ENCODE peak calls at places on chromosomes 5 and 9, in four cellular contexts. Z is NCI-H446 treated with DMSO at 0.1 percent for 48 hours, I is BE2C, F is A549. O is an unnamed sample.

GRCh38 chr5:40717281-40717680 is 37.6 kb downstream of the PTGER4 start:
- DNase-seq in I (no peak), Z (no peak), F (peak), O (no peak)

GRCh38 chr9:121359358-121360294 is 10.4 kb downstream of the STOM start:
- DNase-seq in F (no peak), I (no peak), Z (no peak), O (no peak)

GRCh38 chr5:156314416-156314815 is 12.5 kb upstream of the SGCD start:
- DNase-seq in F (no peak), Z (no peak), I (no peak), O (no peak)

GRCh38 chr5:150014456-150014855 is 13.9 kb downstream of the HMGXB3 start:
- DNase-seq in Z (no peak), I (no peak), F (no peak), O (no peak)

GRCh38 chr5:360277-361027 is 38.9 kb downstream of the AHRR start:
- DNase-seq in I (no peak), Z (no peak), F (no peak), O (no peak)

GRCh38 chr9:118829334-118829733 is 539.9 kb downstream of the BRINP1 start:
- DNase-seq in F (peak), Z (no peak), I (no peak), O (no peak)

GRCh38 chr9:117719161-117719560 is 15.0 kb downstream of the TLR4 start:
- DNase-seq in I (no peak), F (no peak), Z (no peak), O (no peak)

GRCh38 chr5:142598338-142598700 is 87.6 kb downstream of the FGF1 start:
- DNase-seq in F (no peak), I (no peak), Z (no peak), O (no peak)

GRCh38 chr5:123180178-123180577 is 91.1 kb downstream of the PRDM6 start:
- DNase-seq in I (no peak), F (no peak), Z (peak), O (no peak)

GRCh38 chr9:88197781-88198345 is 59.6 kb upstream of the SPATA31C2 start:
- DNase-seq in Z (no peak), I (no peak), F (peak), O (no peak)

GRCh38 chr5:39100851-39101396 is 26.7 kb upstream of the RICTOR start:
- DNase-seq in Z (no peak), F (peak), I (no peak), O (no peak)

GRCh38 chr5:54673523-54674225 is 156.1 kb downstream of the SNX18 start:
- DNase-seq in Z (no peak), I (no peak), F (no peak), O (no peak)

GRCh38 chr5:172303090-172303995 is 19.8 kb upstream of the UBTD2 start:
- DNase-seq in I (no peak), Z (peak), F (no peak), O (no peak)

GRCh38 chr9:93667627-93668026 is 91.2 kb downstream of the PHF2 start:
- DNase-seq in F (no peak), Z (no peak), I (no peak), O (no peak)

GRCh38 chr5:4857761-4858160 is 282.4 kb upstream of the ADAMTS16 start:
- DNase-seq in F (no peak), I (no peak), Z (no peak), O (no peak)

GRCh38 chr5:118545050-118545449 is 443.3 kb downstream of the DTWD2 start:
- DNase-seq in Z (no peak), I (no peak), F (no peak), O (no peak)

GRCh38 chr5:12910611-12911010 is 1006.4 kb upstream of the CTNND2 start:
- DNase-seq in F (no peak), I (no peak), Z (no peak), O (no peak)

GRCh38 chr9:125747765-125748510 is 765 bp downstream of the PBX3 start:
- DNase-seq in I (peak), F (peak), Z (no peak), O (no peak)

GRCh38 chr5:68255305-68256130 is 40.0 kb downstream of the PIK3R1 start:
- DNase-seq in F (no peak), I (no peak), Z (no peak), O (no peak)

GRCh38 chr5:158142182-158142581 is 283.2 kb upstream of the CLINT1 start:
- DNase-seq in Z (no peak), I (no peak), F (no peak), O (no peak)

GRCh38 chr9:138020120-138020794 is 142.7 kb downstream of the CACNA1B start:
- DNase-seq in F (no peak), Z (no peak), I (no peak), O (no peak)

O was measured in DMS 273 treated with DMSO at 0.1 percent for 48 hours.